ENCODE peak calls at places on chromosomes 5 and 9, in six cellular contexts. W is lower lobe of right lung, J is GM20000, H is left ventricle myocardium inferior, S is MCF 10A, E is natural killer cell. I is an unnamed sample.
A peak's percentile ranks its signal among the peaks of the same experiment; 100 is the strongest.

GRCh38 chr5:39846144-39846543 is 421.4 kb upstream of the DAB2 start:
- DNase-seq in W (no peak), J (no peak), H (no peak), S (no peak), E (no peak), I (no peak)

GRCh38 chr9:125632321-125633115 is 74.5 kb downstream of the MAPKAP1 start:
- DNase-seq in W (no peak), J (peak; percentile 65), H (no peak), S (no peak), E (no peak), I (peak; percentile 7)

GRCh38 chr5:45408067-45408466 is 288.1 kb downstream of the HCN1 start:
- DNase-seq in W (no peak), J (no peak), H (no peak), S (no peak), E (no peak), I (no peak)

GRCh38 chr5:172701336-172702061 is 60.4 kb downstream of the NEURL1B start:
- DNase-seq in W (no peak), J (no peak), H (no peak), S (no peak), E (no peak), I (no peak)

GRCh38 chr5:93510626-93511420 is 70.2 kb downstream of the NR2F1-AS1 start:
- DNase-seq in W (no peak), J (no peak), H (no peak), S (no peak), E (no peak), I (no peak)

GRCh38 chr9:112777914-112778313 is 27.4 kb downstream of the SNX30 start:
- DNase-seq in W (no peak), J (no peak), H (no peak), S (peak; percentile 28), E (no peak), I (no peak)

GRCh38 chr5:68420476-68421344 is 205.2 kb downstream of the PIK3R1 start:
- DNase-seq in W (peak; percentile 47), J (no peak), H (peak; percentile 66), S (no peak), E (no peak), I (no peak)

GRCh38 chr5:160938532-160938931 is 86.5 kb upstream of the ATP10B start:
- DNase-seq in W (peak; percentile 74), J (no peak), H (no peak), S (peak; percentile 99), E (no peak), I (peak; percentile 49)

GRCh38 chr9:117796681-117797080 is 92.5 kb downstream of the TLR4 start:
- DNase-seq in W (no peak), J (no peak), H (no peak), S (peak; percentile 60), E (no peak), I (no peak)

GRCh38 chr9:529721-530120 is 311.8 kb upstream of the DMRT1 start:
- DNase-seq in W (no peak), J (no peak), H (no peak), S (no peak), E (no peak), I (no peak)

GRCh38 chr5:60410427-60410826 is 289.5 kb downstream of the DEPDC1B start:
- DNase-seq in W (no peak), J (no peak), H (no peak), S (peak; percentile 11), E (no peak), I (no peak)

GRCh38 chr5:76818844-76819831 is at the start of gene F2RL1:
- DNase-seq in W (peak; percentile 89), J (no peak), H (peak; percentile 69), S (peak; percentile 94), E (no peak), I (peak; percentile 96)

GRCh38 chr9:22863106-22863505 is 416.5 kb downstream of the DMRTA1 start:
- DNase-seq in W (no peak), J (no peak), H (no peak), S (no peak), E (no peak), I (no peak)

GRCh38 chr5:106873558-106873957 is 797.2 kb downstream of the EFNA5 start:
- DNase-seq in W (no peak), J (no peak), H (no peak), S (peak; percentile 97), E (no peak), I (peak; percentile 97)

GRCh38 chr5:81755320-81755719 is 4.4 kb upstream of the SSBP2 start:
- DNase-seq in W (no peak), J (no peak), H (peak; percentile 31), S (peak; percentile 91), E (no peak), I (peak; percentile 51)

GRCh38 chr5:88172847-88173758 is 95.5 kb downstream of the TMEM161B start:
- DNase-seq in W (no peak), J (no peak), H (no peak), S (no peak), E (no peak), I (peak; percentile 45)

GRCh38 chr5:24353606-24354005 is 291.2 kb downstream of the CDH10 start:
- DNase-seq in W (no peak), J (no peak), H (no peak), S (no peak), E (no peak), I (no peak)

GRCh38 chr5:102139029-102139428 is 157.1 kb downstream of the SLCO4C1 start:
- DNase-seq in W (no peak), J (no peak), H (no peak), S (no peak), E (no peak), I (no peak)

GRCh38 chr5:68343421-68343826 is 127.9 kb downstream of the PIK3R1 start:
- DNase-seq in W (no peak), J (peak; percentile 39), H (peak; percentile 18), S (peak; percentile 97), E (no peak), I (peak; percentile 31)

GRCh38 chr5:78930742-78931141 is 54.4 kb downstream of the ARSB start:
- DNase-seq in W (no peak), J (no peak), H (no peak), S (no peak), E (no peak), I (no peak)

GRCh38 chr9:95268681-95269080 is 48.8 kb downstream of the FANCC start:
- DNase-seq in W (no peak), J (no peak), H (no peak), S (peak; percentile 29), E (no peak), I (peak; percentile 8)

DNA sequence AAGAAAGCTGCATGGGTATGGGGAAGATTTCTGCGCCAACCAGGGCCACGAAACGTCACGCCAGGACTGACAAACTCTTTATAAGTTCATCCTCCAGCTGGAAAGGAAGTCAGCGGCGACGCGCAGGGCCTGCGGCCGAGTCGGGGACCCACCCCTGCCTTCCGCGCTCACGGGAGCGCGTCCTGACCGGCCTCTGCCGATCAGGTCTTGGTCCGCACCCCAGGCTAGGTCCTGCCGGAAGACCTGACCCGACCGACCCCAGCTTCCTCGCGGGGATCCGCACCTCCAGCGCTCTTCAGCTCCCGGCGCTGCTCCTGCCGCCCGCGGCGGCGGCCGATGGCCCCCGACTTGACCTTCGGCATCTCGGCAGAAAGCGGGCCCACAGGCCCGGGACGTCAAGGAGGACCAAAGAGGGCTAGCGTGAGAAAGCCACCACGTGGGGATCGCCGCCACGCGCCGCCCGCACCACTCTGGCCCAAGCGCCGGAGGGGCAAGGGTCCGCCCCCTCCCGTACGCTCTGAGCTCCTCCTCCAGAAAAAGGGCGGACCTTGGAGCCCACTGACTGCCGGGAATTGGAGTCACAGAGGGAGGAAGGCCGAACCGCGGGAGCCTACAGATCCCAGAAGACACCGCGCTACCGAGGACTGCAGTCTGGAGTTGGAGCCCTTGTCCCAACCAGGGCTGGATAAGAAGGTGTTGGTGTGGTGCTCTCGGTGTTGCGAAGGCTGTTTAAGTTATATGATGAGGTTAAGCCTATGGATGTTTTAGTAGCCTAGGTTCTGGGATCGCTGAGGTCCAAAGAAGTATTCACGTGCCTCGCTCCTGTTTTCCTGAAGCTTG is at the start of gene DIMT1:
- DNase-seq in W (peak; percentile 97), J (peak; percentile 95), H (peak; percentile 95), S (peak; percentile 98), E (peak; percentile 88), I (peak; percentile 95)
- TF ChIP-seq CTCF in W (no peak), J (no peak), H (no peak), S (no peak), E (no peak), I (no peak)

DNA sequence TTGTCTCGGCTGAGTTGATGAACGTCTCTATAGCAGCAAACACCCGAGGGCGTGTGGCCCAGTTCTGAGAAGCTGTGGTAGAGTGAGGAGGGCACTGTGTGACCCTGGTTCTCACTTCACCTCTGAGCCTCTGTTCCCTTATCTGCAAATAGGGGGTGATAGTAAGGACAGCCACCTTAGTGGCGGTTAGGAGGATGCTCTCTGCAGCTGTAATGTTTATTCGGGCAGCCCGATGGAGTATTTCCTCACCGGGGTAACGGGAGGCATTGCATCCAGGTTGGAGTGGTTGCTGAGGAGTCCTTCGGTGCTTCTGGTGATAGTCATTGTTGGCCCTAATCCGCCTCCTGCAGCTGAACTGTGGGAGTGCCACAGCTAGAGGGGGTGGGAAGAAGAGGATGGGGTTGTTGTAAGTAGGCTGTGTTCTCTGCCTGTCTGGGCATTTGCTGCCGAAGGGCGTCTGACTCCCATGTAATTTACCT is 13.9 kb downstream of the PRRC2B start:
- DNase-seq in W (peak; percentile 60), J (no peak), H (peak; percentile 37), S (peak; percentile 67), E (peak; percentile 62), I (no peak)
- TF ChIP-seq CTCF in W (peak; percentile 47), J (no peak), H (peak; percentile 64), S (peak; percentile 23), E (peak; percentile 44), I (no peak)

DNA sequence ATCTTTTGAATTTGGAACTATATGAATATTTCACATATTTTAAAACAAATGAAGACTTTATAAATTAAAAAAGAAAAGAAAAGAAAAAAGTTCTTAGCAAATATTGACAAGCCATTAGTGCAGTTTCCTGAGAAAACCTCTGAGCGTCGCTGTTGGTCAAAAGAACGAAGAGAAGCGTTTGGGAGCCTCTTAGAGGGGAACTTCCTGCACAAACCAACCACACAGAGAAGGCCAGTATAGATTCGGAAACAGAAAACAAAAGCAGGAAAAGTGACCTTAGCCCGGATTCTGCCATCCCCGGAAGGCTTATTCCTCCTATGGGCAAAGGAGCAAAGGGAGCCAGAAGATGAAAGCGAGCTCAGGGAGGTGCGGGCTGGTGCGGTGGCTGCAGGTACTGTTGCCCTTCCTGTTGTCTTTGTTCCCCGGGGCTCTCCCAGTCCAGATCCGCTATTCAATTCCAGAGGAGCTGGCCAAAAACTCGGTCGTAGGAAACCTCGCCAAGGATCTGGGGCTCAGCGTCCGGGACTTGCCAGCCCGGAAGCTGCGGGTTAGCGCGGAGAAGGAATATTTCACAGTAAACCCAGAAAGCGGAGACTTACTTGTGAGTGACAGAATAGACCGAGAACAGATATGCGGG is at the start of gene PCDHGB2:
- DNase-seq in W (no peak), J (peak; percentile 65), H (no peak), S (peak; percentile 39), E (no peak), I (no peak)
- TF ChIP-seq CTCF in W (peak; percentile 37), J (no peak), H (peak; percentile 64), S (peak; percentile 26), E (peak; percentile 36), I (no peak)

GRCh38 chr9:135669616-135670285 is 6.6 kb downstream of the LCN9 start:
- DNase-seq in W (no peak), J (peak; percentile 14), H (no peak), S (no peak), E (no peak), I (no peak)
- TF ChIP-seq CTCF in W (no peak), J (no peak), H (no peak), S (no peak), E (no peak), I (no peak)

DNA sequence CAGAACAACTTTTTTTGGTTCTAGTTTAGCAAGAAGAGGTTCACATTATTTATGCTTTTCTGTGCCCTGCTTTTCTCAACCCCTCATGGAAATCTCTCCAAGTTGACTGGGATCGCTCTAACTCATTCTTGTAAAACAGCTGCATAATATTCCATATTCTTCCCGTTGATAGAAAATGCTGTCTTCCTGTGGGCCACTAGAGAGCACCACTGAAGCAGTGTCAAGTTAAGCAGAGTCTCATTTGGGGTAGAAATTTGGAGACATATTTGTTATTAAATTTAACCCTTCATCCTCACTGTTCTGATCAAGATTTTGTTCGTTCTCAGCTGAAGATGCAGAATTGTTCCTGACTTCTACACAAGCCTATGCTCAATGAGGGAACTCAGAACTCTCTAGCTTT is 140.1 kb downstream of the CEMIP2 start:
- DNase-seq in W (no peak), J (no peak), H (no peak), S (peak; percentile 24), E (no peak), I (no peak)
- TF ChIP-seq CTCF in W (peak; percentile 41), J (no peak), H (peak; percentile 32), S (peak; percentile 23), E (peak; percentile 45), I (no peak)

I was measured in Calu3.